ENCODE peak calls at places on chromosomes 7 and 10, in five cellular contexts. F, S, H, V and E are unnamed samples.

GRCh38 chr7:159033956-159034938 is 110.4 kb downstream of the VIPR2 start:
- DNase-seq in F (no peak), S (no peak), H (peak; percentile 33), V (no peak), E (no peak)

GRCh38 chr7:16071246-16071857 is 350.0 kb downstream of the CRPPA start:
- DNase-seq in F (peak; percentile 62), S (no peak), H (no peak), V (peak; percentile 50), E (peak; percentile 54)

GRCh38 chr10:117262296-117263293 is 21.7 kb downstream of the SLC18A2 start:
- DNase-seq in F (no peak), S (no peak), H (no peak), V (peak; percentile 12), E (no peak)

GRCh38 chr10:133334495-133335237 is 2.0 kb downstream of the CALY start:
- DNase-seq in F (no peak), S (no peak), H (peak; percentile 66), V (no peak), E (no peak)

GRCh38 chr7:151386301-151387160 is 23.3 kb downstream of the WDR86 start:
- DNase-seq in F (no peak), S (no peak), H (no peak), V (no peak), E (no peak)

GRCh38 chr7:47943676-47944474 is 4.4 kb downstream of the PKD1L1 start:
- DNase-seq in F (no peak), S (no peak), H (no peak), V (no peak), E (no peak)

GRCh38 chr7:22442187-22442886 is 57.7 kb downstream of the STEAP1B start:
- DNase-seq in F (no peak), S (no peak), H (no peak), V (peak; percentile 93), E (no peak)

GRCh38 chr10:78459639-78460037 is 426.0 kb downstream of the RPS24 start:
- DNase-seq in F (no peak), S (no peak), H (no peak), V (no peak), E (no peak)

GRCh38 chr10:10811562-10811961 is 206.1 kb upstream of the CELF2 start:
- DNase-seq in F (no peak), S (no peak), H (no peak), V (no peak), E (no peak)

GRCh38 chr7:70592171-70592570 is 539.8 kb upstream of the GALNT17 start:
- DNase-seq in F (no peak), S (no peak), H (no peak), V (no peak), E (no peak)

GRCh38 chr7:55203300-55203699 is 161.8 kb upstream of the LANCL2 start:
- DNase-seq in F (no peak), S (no peak), H (no peak), V (no peak), E (no peak)

GRCh38 chr10:33204049-33204448 is 130.4 kb downstream of the NRP1 start:
- DNase-seq in F (no peak), S (no peak), H (no peak), V (no peak), E (no peak)

GRCh38 chr7:24685706-24686105 is 71.6 kb downstream of the GSDME start:
- DNase-seq in F (no peak), S (no peak), H (no peak), V (no peak), E (no peak)

GRCh38 chr10:102473445-102474331 is 22.3 kb upstream of the C10orf95 start:
- DNase-seq in F (no peak), S (no peak), H (no peak), V (no peak), E (no peak)

GRCh38 chr10:94524146-94524545 is 21.4 kb upstream of the HELLS start:
- DNase-seq in F (no peak), S (no peak), H (no peak), V (no peak), E (no peak)

GRCh38 chr10:104641150-104642000 is at the start of gene SORCS3:
- DNase-seq in F (no peak), S (no peak), H (peak; percentile 73), V (no peak), E (no peak)

GRCh38 chr7:155198901-155199845 is 98.5 kb upstream of the INSIG1 start:
- DNase-seq in F (no peak), S (no peak), H (no peak), V (no peak), E (no peak)

GRCh38 chr10:124647421-124648130 is 96.6 kb downstream of the FAM53B start:
- DNase-seq in F (peak; percentile 60), S (peak; percentile 50), H (no peak), V (peak; percentile 24), E (peak; percentile 15)

GRCh38 chr10:44308935-44309334 is 76.0 kb downstream of the CXCL12 start:
- DNase-seq in F (no peak), S (no peak), H (no peak), V (no peak), E (no peak)

GRCh38 chr10:132281915-132282666 is 25.7 kb downstream of the STK32C start:
- DNase-seq in F (no peak), S (no peak), H (no peak), V (no peak), E (no peak)

GRCh38 chr7:155002411-155003214 is at the start of gene PAXIP1:
- DNase-seq in F (peak; percentile 94), S (no peak), H (peak; percentile 63), V (peak; percentile 29), E (no peak)

GRCh38 chr10:86688398-86688921 is 20.1 kb downstream of the LDB3 start:
- DNase-seq in F (peak; percentile 67), S (no peak), H (peak; percentile 68), V (peak; percentile 48), E (peak; percentile 54)

GRCh38 chr10:43402880-43403452 is 6.0 kb downstream of the HNRNPF start:
- DNase-seq in F (peak; percentile 6), S (no peak), H (no peak), V (no peak), E (no peak)

GRCh38 chr10:119289227-119289925 is 82.0 kb downstream of the GRK5 start:
- DNase-seq in F (no peak), S (no peak), H (no peak), V (no peak), E (no peak)

GRCh38 chr10:91880310-91880709 is 29.0 kb downstream of the FGFBP3 start:
- DNase-seq in F (no peak), S (no peak), H (no peak), V (no peak), E (no peak)

GRCh38 chr10:2681911-2682310 is 385.4 kb upstream of the PFKP start:
- DNase-seq in F (no peak), S (no peak), H (no peak), V (no peak), E (no peak)

GRCh38 chr7:106865130-106866115 is at the start of gene PIK3CG:
- DNase-seq in F (no peak), S (peak; percentile 41), H (no peak), V (no peak), E (no peak)

GRCh38 chr7:157515342-157516041 is 178.7 kb downstream of the DNAJB6 start:
- DNase-seq in F (no peak), S (no peak), H (no peak), V (no peak), E (no peak)

GRCh38 chr7:112501958-112502503 is 21.2 kb downstream of the LSMEM1 start:
- DNase-seq in F (no peak), S (no peak), H (no peak), V (no peak), E (no peak)

GRCh38 chr10:28532223-28532508 is 752 bp upstream of the WAC start:
- DNase-seq in F (no peak), S (no peak), H (no peak), V (peak; percentile 27), E (no peak)

GRCh38 chr7:112081778-112082177 is 124.4 kb downstream of the DOCK4 start:
- DNase-seq in F (no peak), S (no peak), H (no peak), V (no peak), E (no peak)

GRCh38 chr7:151644554-151644953 is 124.9 kb upstream of the RHEB start:
- DNase-seq in F (no peak), S (no peak), H (no peak), V (no peak), E (no peak)

GRCh38 chr10:31140716-31141115 is 109.1 kb upstream of the ZNF438 start:
- DNase-seq in F (no peak), S (no peak), H (peak; percentile 8), V (no peak), E (no peak)

GRCh38 chr7:22295402-22296264 is 61.3 kb downstream of the RAPGEF5 start:
- DNase-seq in F (no peak), S (no peak), H (no peak), V (no peak), E (no peak)

GRCh38 chr7:42939457-42940240 is 7.5 kb downstream of the MRPL32 start:
- DNase-seq in F (no peak), S (no peak), H (no peak), V (no peak), E (no peak)

GRCh38 chr7:14826426-14826825 is 76.1 kb downstream of the DGKB start:
- DNase-seq in F (no peak), S (no peak), H (no peak), V (no peak), E (no peak)

GRCh38 chr7:14822481-14822854 is 80.1 kb downstream of the DGKB start:
- DNase-seq in F (no peak), S (no peak), H (no peak), V (no peak), E (no peak)

GRCh38 chr7:14825909-14826308 is 76.6 kb downstream of the DGKB start:
- DNase-seq in F (no peak), S (no peak), H (no peak), V (no peak), E (no peak)

GRCh38 chr7:14817829-14818228 is 84.7 kb downstream of the DGKB start:
- DNase-seq in F (no peak), S (no peak), H (no peak), V (no peak), E (no peak)

GRCh38 chr7:14821757-14822480 is 80.6 kb downstream of the DGKB start:
- DNase-seq in F (no peak), S (no peak), H (no peak), V (no peak), E (no peak)
- TF ChIP-seq SRF in F (no peak), S (no peak), H (no peak), V (no peak), E (no peak)

GRCh38 chr7:27172823-27173411 is 1.2 kb downstream of the HOXA10 start:
- DNase-seq in F (no peak), S (no peak), H (peak; percentile 61), V (no peak), E (no peak)
- TF ChIP-seq SRF in F (no peak), S (no peak), H (no peak), V (no peak), E (no peak)

GRCh38 chr7:818031-818699 is 14.1 kb upstream of the SUN1 start:
- DNase-seq in F (no peak), S (no peak), H (no peak), V (peak; percentile 48), E (peak; percentile 36)
- TF ChIP-seq SRF in F (no peak), S (no peak), H (no peak), V (no peak), E (no peak)

GRCh38 chr10:98030093-98030821 is at the start of gene CRTAC1:
- DNase-seq in F (no peak), S (no peak), H (peak; percentile 83), V (no peak), E (no peak)
- TF ChIP-seq SRF in F (no peak), S (no peak), H (no peak), V (no peak), E (no peak)